ENCODE peak calls at places on chromosomes 16 and 17, in seven cellular contexts. A, O, Z, V, U, M and R are unnamed samples.

GRCh38 chr16:84044108-84044488 is 1.5 kb upstream of the SLC38A8 start:
- DNase-seq in V (peak), O (no peak), M (no peak), A (peak), U (no peak), Z (no peak), R (no peak)

GRCh38 chr17:39027037-39027436 is 59.8 kb upstream of the FBXO47 start:
- DNase-seq in A (peak), Z (no peak), O (peak), U (peak), M (peak), V (peak), R (peak)

GRCh38 chr17:43530303-43531081 is 15.6 kb downstream of the ETV4 start:
- DNase-seq in M (peak), O (peak), A (peak), Z (no peak), V (peak), U (no peak), R (peak)

GRCh38 chr17:82823004-82823403 is 16.8 kb downstream of the ZNF750 start:
- DNase-seq in O (no peak), U (no peak), M (no peak), A (no peak), Z (no peak), V (peak), R (no peak)

GRCh38 chr16:241866-242265 is 7.2 kb downstream of the FAM234A start:
- DNase-seq in U (no peak), M (no peak), Z (no peak), V (no peak), A (peak), O (no peak), R (no peak)

GRCh38 chr17:77085916-77086432 is 54.8 kb upstream of the SEC14L1 start:
- DNase-seq in O (no peak), M (no peak), A (no peak), V (peak), U (no peak), Z (no peak), R (no peak)

GRCh38 chr17:82492647-82493516 is 26.6 kb upstream of the FOXK2 start:
- DNase-seq in M (no peak), O (no peak), Z (no peak), U (no peak), V (no peak), A (peak), R (no peak)

GRCh38 chr17:28953444-28954118 is 2.3 kb upstream of the PHF12 start:
- DNase-seq in V (peak), A (peak), Z (no peak), O (no peak), M (peak), U (peak), R (peak)

GRCh38 chr17:72699566-72699965 is 392.9 kb downstream of the SLC39A11 start:
- DNase-seq in O (no peak), Z (peak), M (no peak), V (no peak), U (no peak), A (peak), R (no peak)

GRCh38 chr16:85285681-85286065 is 173.4 kb upstream of the CIBAR2 start:
- DNase-seq in U (no peak), A (no peak), M (no peak), Z (no peak), O (no peak), V (no peak), R (no peak)

GRCh38 chr17:307741-308507 is 44.7 kb downstream of the RPH3AL start:
- DNase-seq in O (no peak), Z (no peak), V (no peak), M (no peak), U (no peak), A (peak), R (no peak)

GRCh38 chr16:17951273-17951845 is 385.2 kb downstream of the NPIPA8 start:
- DNase-seq in O (no peak), V (no peak), M (peak), A (peak), Z (no peak), U (no peak), R (no peak)

GRCh38 chr17:17495448-17496188 is 577 bp downstream of the RASD1 start:
- DNase-seq in M (peak), Z (no peak), O (no peak), U (peak), V (peak), A (no peak), R (peak)

GRCh38 chr17:64992325-64992802 is 64.2 kb downstream of the GNA13 start:
- DNase-seq in M (peak), Z (no peak), O (no peak), A (peak), V (no peak), U (peak), R (no peak)

GRCh38 chr16:88878356-88878755 is 11.9 kb upstream of the PABPN1L start:
- DNase-seq in A (no peak), U (no peak), O (no peak), M (no peak), Z (no peak), V (no peak), R (no peak)

GRCh38 chr17:76529224-76529642 is 8.3 kb downstream of the CYGB start:
- DNase-seq in O (no peak), A (peak), V (no peak), U (no peak), Z (peak), M (peak), R (no peak)

GRCh38 chr17:77666881-77667395 is 291.6 kb upstream of the TNRC6C start:
- DNase-seq in M (no peak), A (no peak), U (peak), O (no peak), Z (no peak), V (no peak), R (peak)

GRCh38 chr16:8963010-8963824 is 489 bp downstream of the USP7 start:
- DNase-seq in A (peak), M (no peak), O (no peak), Z (no peak), U (no peak), V (peak), R (peak)

GRCh38 chr16:88703486-88704309 is 2.5 kb downstream of the RNF166 start:
- DNase-seq in A (no peak), O (no peak), Z (peak), M (no peak), V (no peak), U (peak), R (peak)

GRCh38 chr16:4869147-4869790 is 22.0 kb downstream of the UBN1 start:
- DNase-seq in O (no peak), M (peak), Z (no peak), U (no peak), A (no peak), V (no peak), R (no peak)